ENCODE peak calls at places on chromosomes 7 and 10, in five cellular contexts. C is CD8-positive, alpha-beta T cell; X is CD8-positive, alpha-beta memory T cell; I is A549; L is CD4-positive, CD25-positive, alpha-beta regulatory T cell. Q is an unnamed sample. For H3K4me1, the result is how much of the 10 kb centered on the place peaks cover.

GRCh38 chr7:155815332-155816191 is 3.3 kb upstream of the SHH start:
- DNase-seq in I (peak), L (no peak), X (no peak), C (peak), Q (peak)

GRCh38 chr7:154474903-154475520 is 422.8 kb downstream of the DPP6 start:
- DNase-seq in I (no peak), L (no peak), X (no peak), C (no peak), Q (no peak)

GRCh38 chr7:122425731-122426130 is 121.2 kb upstream of the FEZF1 start:
- DNase-seq in I (no peak), L (no peak), X (no peak), C (no peak), Q (no peak)

GRCh38 chr10:60291354-60291930 is 98.2 kb downstream of the ANK3 start:
- DNase-seq in L (no peak), X (no peak), C (no peak), I (no peak), Q (no peak)

GRCh38 chr7:142496545-142496991 is 238.7 kb upstream of the PRSS58 start:
- DNase-seq in L (peak), X (no peak), I (peak), C (no peak), Q (peak)

GRCh38 chr7:93185303-93186027 is 37.3 kb upstream of the SAMD9L start:
- DNase-seq in C (no peak), L (no peak), I (no peak), X (no peak), Q (no peak)

GRCh38 chr7:25926009-25926408 is 226.0 kb upstream of the NFE2L3 start:
- DNase-seq in L (no peak), C (no peak), I (no peak), X (no peak), Q (no peak)

GRCh38 chr10:69901623-69902505 is 100.2 kb downstream of the COL13A1 start:
- DNase-seq in C (no peak), I (peak), X (no peak), L (no peak), Q (peak)

GRCh38 chr7:116702046-116702445 is 30.1 kb downstream of the MET start:
- DNase-seq in L (no peak), C (no peak), I (no peak), X (no peak), Q (no peak)

DNA sequence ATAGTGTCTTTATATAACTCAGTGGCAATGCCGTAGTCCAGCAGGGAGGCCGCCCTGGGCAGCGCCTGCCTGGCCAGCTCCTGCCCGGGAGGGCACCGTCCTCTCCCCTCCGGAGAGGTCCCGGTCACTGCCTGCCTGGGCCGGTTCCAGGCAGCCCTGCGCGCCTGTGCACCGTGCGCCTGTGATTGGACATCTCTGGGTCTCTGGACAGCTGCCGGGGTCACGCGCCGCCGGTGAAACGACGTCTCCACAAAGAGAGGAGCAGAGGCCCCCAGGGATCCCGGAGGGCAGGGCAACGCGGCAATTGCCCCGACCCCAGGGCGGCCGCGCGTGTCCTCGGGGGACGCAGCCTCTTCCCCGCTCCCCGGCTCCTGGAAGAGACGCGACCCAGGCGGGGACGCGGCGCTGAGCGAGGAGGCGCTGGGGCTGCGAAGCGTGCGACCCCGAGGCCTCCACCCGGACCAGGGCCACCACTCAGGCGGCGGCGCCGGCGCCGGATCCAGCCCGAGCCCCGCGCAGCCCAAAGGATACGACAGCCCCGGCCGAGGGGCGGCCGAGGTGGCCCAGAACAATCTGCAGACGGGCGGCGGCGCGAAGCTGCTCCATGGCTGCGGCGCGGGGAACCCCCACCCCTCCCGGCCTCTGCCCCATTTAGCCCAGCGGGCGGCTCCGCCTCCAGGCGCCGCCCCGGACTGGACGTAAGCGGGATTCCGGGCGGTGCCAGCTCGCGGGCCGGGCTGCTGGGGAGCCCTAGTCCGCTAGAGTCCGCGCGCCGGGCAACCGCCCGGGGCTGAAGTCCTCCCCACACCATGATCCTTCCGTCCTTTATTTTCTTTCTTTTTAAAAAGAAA is at the start of gene PHYH:
- DNase-seq in L (peak), X (peak), C (peak), I (peak), Q (peak)
- H3K4me3 ChIP-seq in L (peak), X (peak), C (peak), I (peak), Q (peak)

DNA sequence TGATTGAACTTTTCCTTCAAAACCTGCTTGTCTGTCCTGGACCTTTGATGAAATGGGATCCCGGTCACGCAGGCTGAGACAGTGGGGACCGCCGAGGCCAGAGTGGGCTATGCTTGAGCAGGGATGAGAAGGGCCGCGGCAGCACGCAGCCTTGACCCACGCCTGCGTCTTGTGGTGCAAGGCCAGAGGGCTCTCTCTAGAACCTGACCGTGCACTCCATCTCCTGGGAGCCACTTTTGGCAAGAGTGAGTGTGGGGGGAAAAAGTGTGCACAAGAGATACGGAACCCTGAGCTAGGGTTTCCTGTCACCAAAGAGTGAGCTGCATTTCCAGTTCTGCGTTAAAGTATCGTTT is 42.4 kb downstream of the WIPI2 start:
- DNase-seq in I (no peak), C (no peak), X (no peak), L (no peak), Q (no peak)
- H3K4me1 ChIP-seq in I (under half), C (under half), X (under half), L (under half), Q (under half)

DNA sequence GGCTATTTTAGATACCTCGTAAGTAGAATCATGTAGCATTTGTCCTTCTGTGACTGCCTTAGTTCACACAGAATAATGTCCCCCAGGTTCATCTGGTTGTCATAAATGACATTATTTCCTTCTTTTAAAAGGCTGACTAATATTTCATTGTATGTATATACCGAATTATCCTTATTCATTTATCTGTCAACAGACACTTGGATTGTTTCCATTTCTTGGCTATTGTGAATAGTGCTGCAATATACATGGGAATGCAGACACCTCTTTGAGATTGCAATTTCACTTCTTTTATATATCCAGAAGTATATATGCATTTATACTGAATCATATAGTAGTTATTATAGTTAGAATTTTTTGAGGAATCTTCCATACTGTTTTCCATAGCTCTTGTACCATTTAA is 24.1 kb upstream of the HYAL4 start:
- DNase-seq in X (no peak), L (no peak), I (no peak), C (no peak), Q (no peak)
- H3K4me3 ChIP-seq in X (no peak), L (no peak), I (no peak), C (no peak), Q (no peak)

GRCh38 chr10:97770265-97770664 is 1.5 kb downstream of the SFRP5 start:
- DNase-seq in I (no peak), X (no peak), L (no peak), C (no peak), Q (no peak)
- H3K4me1 ChIP-seq in I (under half), X (under half), L (under half), C (under half), Q (under half)

Q was measured in HAP-1.